ENCODE peak calls at places on chromosomes 16 and 17, in ten cellular contexts. V is neural progenitor cell; A is pancreas; U is Panc1; Z is Peyer's patch; X is AG10803; O is activated CD8-positive, alpha-beta T cell treated with anti-CD3 and anti-CD28 coated beads for 36 hours; W is heart right ventricle; J is right lobe of liver; H is upper lobe of right lung. P is an unnamed sample.

GRCh38 chr17:78991017-78991783 is 11.5 kb upstream of the LGALS3BP start:
- DNase-seq in V (no peak), O (no peak), X (no peak), W (peak), H (no peak), U (no peak), A (no peak), Z (peak), J (peak), P (no peak)

GRCh38 chr16:85612191-85612800 is 826 bp upstream of the GSE1 start:
- DNase-seq in W (peak), A (peak), J (peak), Z (peak), X (peak), U (no peak), O (peak), V (peak), H (peak), P (peak)

GRCh38 chr16:50302472-50303005 is 36.2 kb downstream of the ADCY7 start:
- DNase-seq in O (no peak), U (no peak), J (no peak), W (no peak), A (no peak), Z (peak), X (no peak), H (peak), V (no peak), P (no peak)

GRCh38 chr17:43713494-43714162 is 45.0 kb downstream of the SOST start:
- DNase-seq in O (peak), X (no peak), H (no peak), U (no peak), J (no peak), A (peak), V (peak), Z (no peak), W (peak), P (peak)

GRCh38 chr16:3880623-3881498 is at the start of gene CREBBP:
- DNase-seq in W (peak), O (peak), A (peak), Z (peak), X (peak), V (peak), J (peak), H (peak), U (no peak), P (peak)

GRCh38 chr16:31177136-31177535 is 2.8 kb upstream of the FUS start:
- DNase-seq in H (peak), X (peak), A (no peak), O (peak), Z (peak), U (no peak), W (no peak), J (no peak), V (no peak), P (no peak)

GRCh38 chr17:51166987-51167931 is 1.0 kb downstream of the NME2 start:
- DNase-seq in Z (peak), O (peak), J (peak), U (no peak), A (peak), X (peak), W (peak), V (peak), H (peak), P (peak)

GRCh38 chr17:74767111-74767516 is 9.0 kb downstream of the NAT9 start:
- DNase-seq in U (no peak), Z (no peak), O (no peak), W (no peak), H (no peak), A (peak), V (no peak), J (no peak), X (no peak), P (no peak)

GRCh38 chr17:83183150-83183820 is 103.9 kb downstream of the METRNL start:
- DNase-seq in W (no peak), J (peak), O (no peak), X (no peak), U (no peak), V (no peak), H (no peak), Z (peak), A (peak), P (peak)

GRCh38 chr17:40074871-40075215 is 12.1 kb downstream of the THRA start:
- DNase-seq in V (no peak), A (no peak), Z (no peak), U (no peak), O (no peak), J (no peak), X (no peak), H (no peak), W (no peak), P (peak)

GRCh38 chr17:65074778-65075250 is 18.3 kb upstream of the GNA13 start:
- DNase-seq in W (peak), Z (peak), U (no peak), O (no peak), A (peak), X (no peak), J (peak), H (peak), V (no peak), P (peak)

GRCh38 chr16:13021996-13022395 is 120.6 kb downstream of the SHISA9 start:
- DNase-seq in Z (no peak), X (no peak), V (no peak), U (no peak), A (no peak), W (no peak), H (no peak), O (no peak), J (no peak), P (no peak)

GRCh38 chr17:82029990-82030469 is 1.4 kb upstream of the RAC3 start:
- DNase-seq in O (no peak), X (no peak), H (no peak), W (no peak), A (no peak), Z (no peak), J (no peak), U (no peak), V (no peak), P (no peak)

GRCh38 chr16:85635545-85636140 is 22.5 kb downstream of the GSE1 start:
- DNase-seq in A (peak), W (no peak), H (no peak), Z (no peak), O (no peak), V (no peak), J (no peak), U (no peak), X (no peak), P (no peak)

GRCh38 chr17:66957951-66958579 is 6.4 kb upstream of the CACNG4 start:
- DNase-seq in W (no peak), J (peak), X (no peak), A (no peak), O (no peak), H (no peak), V (peak), U (no peak), Z (no peak), P (no peak)

GRCh38 chr17:79952265-79952877 is 83.3 kb downstream of the TBC1D16 start:
- DNase-seq in U (no peak), Z (no peak), O (no peak), A (peak), H (peak), X (no peak), W (no peak), J (peak), V (no peak), P (peak)

GRCh38 chr16:85399583-85400284 is 213.4 kb upstream of the GSE1 start:
- DNase-seq in A (peak), J (peak), Z (no peak), H (peak), W (no peak), O (no peak), V (no peak), X (no peak), U (no peak), P (peak)

GRCh38 chr17:40415390-40415789 is 2.3 kb downstream of the TOP2A start:
- DNase-seq in U (no peak), H (no peak), X (peak), W (no peak), O (no peak), A (no peak), J (no peak), V (peak), Z (no peak), P (no peak)

GRCh38 chr17:60439501-60439900 is 17.2 kb downstream of the CHCT1 start:
- DNase-seq in X (peak), V (no peak), O (no peak), U (no peak), J (no peak), W (no peak), A (no peak), H (no peak), Z (no peak), P (no peak)

GRCh38 chr16:68247400-68247799 is 2.2 kb downstream of the PLA2G15 start:
- DNase-seq in O (no peak), X (no peak), A (no peak), W (no peak), V (no peak), H (no peak), Z (no peak), U (no peak), J (no peak), P (peak)

GRCh38 chr16:86225905-86226371 is 284.4 kb upstream of the FOXF1 start:
- DNase-seq in H (no peak), U (no peak), W (no peak), X (no peak), J (no peak), A (no peak), V (no peak), O (no peak), Z (no peak), P (no peak)

GRCh38 chr17:63698886-63699637 is 863 bp downstream of the LIMD2 start:
- DNase-seq in W (peak), J (peak), H (peak), X (peak), Z (peak), A (no peak), U (no peak), O (peak), V (peak), P (peak)

GRCh38 chr16:79079656-79080420 is 520.7 kb downstream of the MAF start:
- DNase-seq in H (no peak), X (no peak), V (no peak), O (no peak), U (no peak), J (no peak), A (no peak), W (no peak), Z (no peak), P (no peak)

GRCh38 chr17:20066253-20066652 is 57.1 kb downstream of the SPECC1 start:
- DNase-seq in X (peak), V (no peak), O (no peak), J (no peak), Z (no peak), U (peak), A (peak), W (no peak), H (no peak), P (no peak)

GRCh38 chr17:1752425-1752941 is 9.4 kb upstream of the SERPINF1 start:
- DNase-seq in H (peak), U (no peak), J (no peak), Z (peak), W (no peak), O (peak), V (no peak), A (peak), X (no peak), P (peak)

GRCh38 chr16:85641776-85642176 is 28.7 kb downstream of the GSE1 start:
- DNase-seq in H (no peak), V (no peak), J (peak), A (peak), U (no peak), Z (peak), W (peak), O (no peak), X (peak), P (peak)

GRCh38 chr16:26688105-26688504 is 378.6 kb upstream of the C16orf82 start:
- DNase-seq in V (peak), A (no peak), Z (no peak), H (no peak), O (no peak), W (no peak), X (no peak), U (no peak), J (no peak), P (no peak)

GRCh38 chr17:1047886-1048470 is 51.0 kb downstream of the TIMM22 start:
- DNase-seq in W (peak), U (no peak), V (no peak), O (no peak), Z (no peak), A (no peak), J (peak), X (no peak), H (no peak), P (peak)

GRCh38 chr17:64083571-64084085 is 46.3 kb downstream of the ERN1 start:
- DNase-seq in W (no peak), Z (no peak), H (no peak), X (no peak), V (no peak), O (no peak), A (no peak), U (no peak), J (no peak), P (no peak)

GRCh38 chr17:44830359-44831269 is 527 bp upstream of the GJC1 start:
- DNase-seq in H (peak), J (no peak), Z (no peak), W (peak), U (no peak), O (peak), X (peak), A (no peak), V (peak), P (peak)

GRCh38 chr16:58035356-58036170 is 10.0 kb downstream of the MMP15 start:
- DNase-seq in U (no peak), A (no peak), H (peak), W (no peak), X (no peak), O (no peak), J (no peak), Z (no peak), V (no peak), P (no peak)

GRCh38 chr16:30951785-30952184 is 2.9 kb downstream of the ORAI3 start:
- DNase-seq in W (peak), Z (no peak), H (no peak), A (no peak), U (no peak), X (peak), V (no peak), J (peak), O (no peak), P (peak)

GRCh38 chr17:48604770-48605329 is at the start of gene HOXB6:
- DNase-seq in W (no peak), A (no peak), V (no peak), Z (peak), U (no peak), O (no peak), H (no peak), J (no peak), X (peak), P (peak)

GRCh38 chr16:83851473-83851872 is 43.7 kb downstream of the HSBP1 start:
- DNase-seq in U (no peak), O (no peak), A (no peak), Z (no peak), W (no peak), V (no peak), X (no peak), J (no peak), H (no peak), P (no peak)

GRCh38 chr16:16120044-16120381 is 103.3 kb downstream of the ABCC6 start:
- DNase-seq in H (no peak), V (no peak), A (no peak), W (no peak), O (no peak), U (no peak), J (no peak), Z (peak), X (no peak), P (peak)

GRCh38 chr17:79838541-79839274 is 532 bp downstream of the CBX4 start:
- DNase-seq in V (peak), U (no peak), X (peak), O (peak), Z (peak), J (peak), W (peak), A (peak), H (peak), P (peak)

GRCh38 chr16:84999200-84999599 is 12.1 kb downstream of the ZDHHC7 start:
- DNase-seq in Z (no peak), U (no peak), V (no peak), W (no peak), O (no peak), H (no peak), J (no peak), A (no peak), X (no peak), P (no peak)

GRCh38 chr17:80990921-80991644 is 558 bp upstream of the CHMP6 start:
- DNase-seq in Z (no peak), U (no peak), X (no peak), J (no peak), H (peak), V (no peak), W (no peak), A (no peak), O (peak), P (peak)

GRCh38 chr17:80989586-80989913 is 2.1 kb upstream of the CHMP6 start:
- DNase-seq in U (no peak), H (no peak), V (no peak), X (no peak), J (no peak), A (no peak), Z (no peak), W (no peak), O (no peak), P (no peak)

GRCh38 chr17:80992948-80993624 is 1.4 kb downstream of the CHMP6 start:
- DNase-seq in Z (no peak), X (no peak), V (no peak), O (no peak), H (peak), A (no peak), W (no peak), J (peak), U (no peak), P (no peak)

GRCh38 chr17:80992077-80992947 is 671 bp downstream of the CHMP6 start:
- DNase-seq in U (no peak), A (no peak), O (no peak), Z (no peak), H (peak), X (no peak), V (peak), J (peak), W (no peak), P (no peak)

GRCh38 chr17:80991645-80992076 is at the start of gene CHMP6:
- DNase-seq in Z (peak), U (no peak), J (peak), O (peak), X (peak), W (peak), V (peak), A (peak), H (peak), P (peak)
- TF ChIP-seq CTCF in Z (peak), U (no peak), J (peak), O (no peak), X (peak), W (no peak), V (peak), A (no peak), H (no peak), P (peak)

DNA sequence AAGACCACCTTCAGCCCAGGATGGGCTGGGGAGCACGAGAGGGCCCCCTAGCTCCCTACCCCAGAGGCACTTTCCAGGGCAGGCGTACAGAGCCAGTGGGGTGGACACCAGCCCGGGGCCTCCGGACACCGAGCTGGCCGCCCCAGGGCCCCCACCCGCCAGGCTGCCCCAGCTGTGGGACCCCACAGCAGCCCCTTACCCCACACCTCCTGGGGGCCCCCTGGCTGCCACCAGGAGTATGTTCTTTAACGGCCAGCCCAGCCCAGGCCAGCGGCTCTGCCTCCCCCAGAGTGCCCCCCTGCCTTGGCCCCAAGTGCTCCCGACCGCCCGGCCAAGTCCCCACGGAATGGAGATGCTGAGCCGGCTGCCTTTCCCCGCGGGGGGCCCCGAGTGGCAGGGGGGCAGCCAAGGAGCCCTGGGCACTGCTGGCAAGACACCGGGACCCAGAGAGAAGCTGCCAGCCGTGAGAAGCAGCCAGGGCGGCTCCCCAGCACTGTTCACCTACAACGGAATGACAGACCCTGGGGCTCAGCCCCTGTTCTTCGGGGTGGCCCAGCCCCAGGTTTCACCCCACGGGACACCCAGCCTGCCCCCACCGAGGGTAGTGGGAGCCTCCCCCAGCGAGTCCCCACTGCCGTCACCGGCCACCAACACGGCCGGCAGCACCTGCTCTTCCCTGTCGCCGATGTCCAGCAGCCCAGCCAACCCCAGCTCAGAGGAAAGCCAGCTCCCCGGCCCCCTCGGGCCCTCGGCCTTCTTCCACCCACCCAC is 24.3 kb upstream of the ZFPM1 start:
- DNase-seq in Z (no peak), U (no peak), O (no peak), X (no peak), H (no peak), V (no peak), A (no peak), W (no peak), J (no peak), P (no peak)
- TF ChIP-seq CTCF in Z (no peak), U (no peak), O (no peak), X (no peak), H (no peak), V (peak), A (no peak), W (no peak), J (no peak), P (no peak)

DNA sequence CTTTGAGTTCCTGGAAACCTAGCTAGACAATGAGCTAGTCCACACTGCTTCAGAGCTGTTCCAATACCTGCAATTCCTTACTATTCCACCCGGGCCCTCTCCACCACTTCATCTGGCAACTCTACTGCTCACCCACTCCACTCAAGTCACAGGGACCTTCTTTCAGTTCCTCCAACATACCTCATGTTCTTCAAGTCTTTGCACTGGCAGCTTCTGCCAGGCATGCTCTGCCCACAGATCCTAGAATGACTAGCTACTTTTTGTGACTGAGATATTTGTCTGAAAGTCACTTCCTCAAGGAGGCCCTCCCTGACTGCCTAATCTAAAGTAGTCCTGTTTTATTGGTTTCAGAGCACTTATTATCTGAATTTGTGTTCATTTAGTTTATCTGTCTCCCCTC is 86.4 kb downstream of the TEX14 start:
- DNase-seq in O (no peak), Z (no peak), V (no peak), A (no peak), X (no peak), W (no peak), H (no peak), J (no peak), U (no peak), P (no peak)
- TF ChIP-seq CTCF in O (no peak), Z (no peak), V (no peak), A (no peak), X (no peak), W (no peak), H (no peak), J (no peak), U (no peak), P (no peak)

GRCh38 chr17:76527430-76528111 is 9.9 kb downstream of the CYGB start:
- DNase-seq in U (no peak), Z (peak), J (no peak), O (peak), H (peak), W (peak), A (no peak), X (peak), V (peak), P (peak)
- TF ChIP-seq CTCF in U (no peak), Z (peak), J (no peak), O (no peak), H (peak), W (peak), A (no peak), X (no peak), V (no peak), P (no peak)

GRCh38 chr16:88844412-88845118 is 12.2 kb downstream of the GALNS start:
- DNase-seq in J (no peak), U (no peak), X (no peak), V (peak), A (no peak), O (no peak), W (no peak), H (no peak), Z (no peak), P (no peak)
- TF ChIP-seq CTCF in J (no peak), U (no peak), X (no peak), V (peak), A (no peak), O (no peak), W (no peak), H (no peak), Z (no peak), P (no peak)

GRCh38 chr16:72051818-72052217 is 2.5 kb upstream of the HP start:
- DNase-seq in V (no peak), A (no peak), J (no peak), U (no peak), X (no peak), W (no peak), Z (no peak), O (no peak), H (no peak), P (no peak)

GRCh38 chr16:72043539-72043938 is 10.8 kb upstream of the HP start:
- DNase-seq in J (no peak), Z (no peak), W (no peak), H (no peak), V (no peak), X (no peak), U (no peak), O (no peak), A (no peak), P (no peak)

GRCh38 chr16:72044825-72045359 is 9.4 kb upstream of the HP start:
- DNase-seq in O (no peak), W (no peak), H (no peak), U (no peak), J (no peak), V (no peak), X (no peak), A (no peak), Z (no peak), P (no peak)

GRCh38 chr16:72050769-72051464 is 3.4 kb upstream of the HP start:
- DNase-seq in J (peak), W (no peak), O (no peak), X (peak), U (no peak), Z (no peak), A (no peak), H (no peak), V (no peak), P (no peak)

GRCh38 chr16:72049110-72049509 is 5.2 kb upstream of the HP start:
- DNase-seq in O (no peak), W (no peak), J (no peak), U (no peak), H (no peak), X (no peak), A (no peak), Z (no peak), V (no peak), P (no peak)
- TF ChIP-seq CTCF in O (no peak), W (no peak), J (no peak), U (no peak), H (no peak), X (no peak), A (no peak), Z (no peak), V (no peak), P (no peak)